ENCODE peak calls at places on chromosomes 12 and 14, in four cellular contexts. One of them, this sample, is unnamed.

GRCh38 chr12:52284562-52285171 is 6.7 kb downstream of the KRT81 start:
- DNase-seq in kidney: no peak
- DNase-seq in PC-3: peak; percentile 54
- DNase-seq in sigmoid colon: no peak
- DNase-seq in this sample: no peak

GRCh38 chr14:59309291-59309900 is 120.9 kb downstream of the DAAM1 start:
- DNase-seq in kidney: no peak
- DNase-seq in PC-3: no peak
- DNase-seq in sigmoid colon: no peak
- DNase-seq in this sample: no peak

GRCh38 chr12:39144613-39145061 is 239.2 kb upstream of the CPNE8 start:
- DNase-seq in kidney: no peak
- DNase-seq in PC-3: no peak
- DNase-seq in sigmoid colon: peak; percentile 61
- DNase-seq in this sample: no peak

GRCh38 chr12:54988402-54989054 is 4.0 kb upstream of the TESPA1 start:
- DNase-seq in kidney: peak; percentile 77
- DNase-seq in PC-3: peak; percentile 26
- DNase-seq in sigmoid colon: peak; percentile 88
- DNase-seq in this sample: peak; percentile 70

GRCh38 chr14:101502761-101503392 is 58.4 kb upstream of the DIO3 start:
- DNase-seq in kidney: peak; percentile 55
- DNase-seq in PC-3: no peak
- DNase-seq in sigmoid colon: peak; percentile 49
- DNase-seq in this sample: no peak

GRCh38 chr12:86254399-86255107 is 1.6 kb downstream of the MGAT4C start:
- DNase-seq in kidney: no peak
- DNase-seq in PC-3: no peak
- DNase-seq in sigmoid colon: no peak
- DNase-seq in this sample: no peak

GRCh38 chr12:110754101-110754793 is 11.6 kb upstream of the PPP1CC start:
- DNase-seq in kidney: no peak
- DNase-seq in PC-3: no peak
- DNase-seq in sigmoid colon: peak; percentile 72
- DNase-seq in this sample: no peak

GRCh38 chr14:59699422-59699821 is 122.8 kb upstream of the CCDC175 start:
- DNase-seq in kidney: no peak
- DNase-seq in PC-3: no peak
- DNase-seq in sigmoid colon: no peak
- DNase-seq in this sample: no peak

GRCh38 chr14:33855672-33856071 is 95.2 kb downstream of the EGLN3 start:
- DNase-seq in kidney: no peak
- DNase-seq in PC-3: no peak
- DNase-seq in sigmoid colon: no peak
- DNase-seq in this sample: no peak

GRCh38 chr12:43586646-43587245 is 34.7 kb upstream of the ADAMTS20 start:
- DNase-seq in kidney: no peak
- DNase-seq in PC-3: no peak
- DNase-seq in sigmoid colon: no peak
- DNase-seq in this sample: peak; percentile 58

GRCh38 chr12:122399592-122400373 is 22.7 kb downstream of the CLIP1 start:
- DNase-seq in kidney: no peak
- DNase-seq in PC-3: peak; percentile 96
- DNase-seq in sigmoid colon: peak; percentile 92
- DNase-seq in this sample: peak; percentile 80

GRCh38 chr12:101747695-101748094 is 8.4 kb upstream of the SYCP3 start:
- DNase-seq in kidney: no peak
- DNase-seq in PC-3: no peak
- DNase-seq in sigmoid colon: no peak
- DNase-seq in this sample: no peak

GRCh38 chr14:67680121-67680602 is 5.7 kb upstream of the VTI1B start:
- DNase-seq in kidney: no peak
- DNase-seq in PC-3: peak; percentile 79
- DNase-seq in sigmoid colon: no peak
- DNase-seq in this sample: no peak
- H3K36me3 ChIP-seq in kidney: peaks cover 6% of the 10 kb centered on the region
- H3K36me3 ChIP-seq in PC-3: peaks cover 60% of the 10 kb centered on the region
- H3K36me3 ChIP-seq in sigmoid colon: peaks cover 4% of the 10 kb centered on the region
- H3K36me3 ChIP-seq in this sample: peaks cover 65% of the 10 kb centered on the region

GRCh38 chr14:74299061-74299545 is 3.6 kb downstream of the ABCD4 start:
- DNase-seq in kidney: peak; percentile 61
- DNase-seq in PC-3: peak; percentile 31
- DNase-seq in sigmoid colon: no peak
- DNase-seq in this sample: no peak

GRCh38 chr14:74302634-74303569 is at the start of gene ABCD4:
- DNase-seq in kidney: peak; percentile 97
- DNase-seq in PC-3: peak; percentile 94
- DNase-seq in sigmoid colon: peak; percentile 96
- DNase-seq in this sample: peak; percentile 96

GRCh38 chr14:74296037-74296467 is 6.7 kb downstream of the ABCD4 start:
- DNase-seq in kidney: peak; percentile 31
- DNase-seq in PC-3: no peak
- DNase-seq in sigmoid colon: no peak
- DNase-seq in this sample: no peak

GRCh38 chr14:74302160-74302628 is 540 bp downstream of the ABCD4 start:
- DNase-seq in kidney: no peak
- DNase-seq in PC-3: peak; percentile 43
- DNase-seq in sigmoid colon: no peak
- DNase-seq in this sample: peak; percentile 44

DNA sequence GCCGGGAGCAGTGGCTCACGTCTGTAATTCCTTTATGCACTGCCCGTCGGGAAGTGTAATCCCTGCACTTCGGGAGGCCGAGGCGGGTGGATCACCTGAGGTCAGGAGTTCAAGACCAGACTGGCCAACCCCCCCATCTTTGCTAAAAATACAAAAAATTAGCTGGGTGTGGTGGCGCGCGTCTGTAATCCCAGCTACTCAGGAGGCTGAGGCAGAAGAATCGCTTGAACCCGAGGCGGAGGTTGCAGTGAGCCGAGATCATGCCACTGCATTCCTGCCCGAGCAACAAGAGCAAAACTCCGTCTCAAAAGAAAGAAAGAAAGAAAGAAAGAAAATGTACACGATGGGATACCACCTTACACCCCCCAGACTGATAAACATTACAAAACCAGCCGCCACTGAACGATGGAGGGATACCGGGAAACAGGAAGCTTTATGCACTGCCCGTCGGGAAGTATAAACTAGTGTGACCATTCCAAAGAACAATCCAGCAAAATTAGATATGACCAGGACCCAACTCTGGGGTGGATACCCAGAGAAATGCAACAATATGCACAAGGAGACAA is 1.1 kb downstream of the ABCD4 start:
- DNase-seq in kidney: peak; percentile 7
- DNase-seq in PC-3: no peak
- DNase-seq in sigmoid colon: no peak
- DNase-seq in this sample: no peak
- H3K27ac ChIP-seq in kidney: no peak overlapping the region
- H3K27ac ChIP-seq in PC-3: no peak overlapping the region
- H3K27ac ChIP-seq in sigmoid colon: peak overlapping the region; percentile 76
- H3K27ac ChIP-seq in this sample: no peak overlapping the region

DNA sequence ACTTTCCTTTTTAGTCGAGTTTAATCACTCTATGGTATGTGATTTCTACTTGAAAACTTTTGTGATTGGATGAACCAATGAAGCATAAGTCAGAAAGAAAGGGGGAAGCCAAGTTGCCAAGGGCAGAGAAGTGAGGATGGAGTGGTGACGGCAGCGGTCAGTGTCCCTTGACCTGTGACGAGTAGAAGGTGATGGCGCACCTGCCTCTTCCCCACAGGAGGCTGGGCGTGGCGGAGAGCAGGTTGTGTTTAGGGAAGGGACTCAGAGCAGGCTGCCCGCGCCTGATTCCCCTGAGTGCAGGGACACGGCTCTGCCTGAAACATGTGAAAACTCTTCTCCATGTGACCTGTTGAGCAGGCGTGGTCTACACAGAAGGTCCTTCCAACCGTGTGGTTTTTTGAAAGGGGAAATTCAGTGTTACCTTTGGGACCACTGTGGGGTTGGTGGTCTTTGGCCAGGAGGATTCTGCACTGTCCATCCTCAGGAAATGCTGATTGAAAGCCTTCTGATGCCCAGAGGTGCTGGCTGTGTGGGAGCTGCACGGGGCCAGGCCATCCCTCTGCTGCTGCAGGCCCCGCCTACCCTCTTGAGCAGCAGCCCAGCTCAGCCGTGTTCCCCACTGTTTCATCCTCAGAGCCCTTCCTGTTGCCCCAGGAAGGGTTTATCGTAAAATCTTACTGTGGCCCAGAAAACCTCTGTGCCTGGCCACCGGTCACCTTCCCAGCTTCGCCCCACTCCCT is 23.5 kb upstream of the AMN start:
- DNase-seq in kidney: no peak
- DNase-seq in PC-3: no peak
- DNase-seq in sigmoid colon: no peak
- DNase-seq in this sample: no peak
- H3K4me3 ChIP-seq in kidney: no peak overlapping the region
- H3K4me3 ChIP-seq in PC-3: no peak overlapping the region
- H3K4me3 ChIP-seq in sigmoid colon: no peak overlapping the region
- H3K4me3 ChIP-seq in this sample: no peak overlapping the region

GRCh38 chr12:120130011-120130410 is 13.5 kb upstream of the RAB35 start:
- DNase-seq in kidney: no peak
- DNase-seq in PC-3: no peak
- DNase-seq in sigmoid colon: no peak
- DNase-seq in this sample: no peak
- H3K36me3 ChIP-seq in kidney: peaks cover 54% of the 10 kb centered on the region
- H3K36me3 ChIP-seq in PC-3: peaks cover 90% of the 10 kb centered on the region
- H3K36me3 ChIP-seq in sigmoid colon: peaks cover 84% of the 10 kb centered on the region
- H3K36me3 ChIP-seq in this sample: peaks cover 49% of the 10 kb centered on the region

DNA sequence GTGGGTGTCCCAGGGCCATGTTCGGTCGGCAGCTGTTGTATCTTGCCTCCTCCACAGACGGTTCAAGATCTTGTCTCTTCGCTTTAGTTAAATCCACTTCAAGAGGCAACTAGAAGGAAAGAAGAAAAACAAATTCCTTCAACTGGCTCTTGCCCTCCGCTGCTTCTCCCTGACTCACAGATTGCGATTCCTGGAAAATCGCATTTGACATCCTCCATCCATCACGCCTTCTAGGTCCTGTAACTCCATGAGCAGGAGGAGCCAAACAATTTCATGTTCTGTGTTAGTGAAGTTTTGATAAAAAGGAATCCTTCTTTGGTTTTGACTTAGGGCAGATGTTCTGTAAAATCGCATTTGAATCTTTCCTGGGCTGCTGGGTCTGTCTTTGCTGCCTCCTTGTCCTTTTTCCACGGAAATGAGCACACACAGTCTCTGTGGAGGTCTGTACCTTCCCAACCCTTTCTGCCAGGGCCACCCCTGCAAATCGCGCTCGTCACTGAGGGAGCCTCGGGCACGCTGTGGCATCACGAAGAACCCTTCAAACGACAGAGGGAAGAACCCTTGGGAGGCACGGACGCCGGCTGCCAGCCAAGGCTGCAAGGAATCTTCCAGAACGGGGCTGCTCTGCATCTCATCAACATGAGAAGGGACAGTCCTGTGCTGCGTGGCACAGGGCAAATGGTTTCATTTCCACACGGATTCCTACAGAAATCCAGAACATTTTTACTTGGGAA is 32.6 kb downstream of the RAD52 start:
- DNase-seq in kidney: no peak
- DNase-seq in PC-3: no peak
- DNase-seq in sigmoid colon: no peak
- DNase-seq in this sample: no peak
- H3K27ac ChIP-seq in kidney: no peak overlapping the region
- H3K27ac ChIP-seq in PC-3: peak overlapping the region; percentile 99
- H3K27ac ChIP-seq in sigmoid colon: no peak overlapping the region
- H3K27ac ChIP-seq in this sample: no peak overlapping the region

GRCh38 chr12:81294325-81295190 is 216.7 kb downstream of the ACSS3 start:
- DNase-seq in kidney: no peak
- DNase-seq in PC-3: peak; percentile 6
- DNase-seq in sigmoid colon: no peak
- DNase-seq in this sample: no peak
- H3K4me3 ChIP-seq in kidney: no peak overlapping the region
- H3K4me3 ChIP-seq in PC-3: no peak overlapping the region
- H3K4me3 ChIP-seq in sigmoid colon: no peak overlapping the region
- H3K4me3 ChIP-seq in this sample: no peak overlapping the region

DNA sequence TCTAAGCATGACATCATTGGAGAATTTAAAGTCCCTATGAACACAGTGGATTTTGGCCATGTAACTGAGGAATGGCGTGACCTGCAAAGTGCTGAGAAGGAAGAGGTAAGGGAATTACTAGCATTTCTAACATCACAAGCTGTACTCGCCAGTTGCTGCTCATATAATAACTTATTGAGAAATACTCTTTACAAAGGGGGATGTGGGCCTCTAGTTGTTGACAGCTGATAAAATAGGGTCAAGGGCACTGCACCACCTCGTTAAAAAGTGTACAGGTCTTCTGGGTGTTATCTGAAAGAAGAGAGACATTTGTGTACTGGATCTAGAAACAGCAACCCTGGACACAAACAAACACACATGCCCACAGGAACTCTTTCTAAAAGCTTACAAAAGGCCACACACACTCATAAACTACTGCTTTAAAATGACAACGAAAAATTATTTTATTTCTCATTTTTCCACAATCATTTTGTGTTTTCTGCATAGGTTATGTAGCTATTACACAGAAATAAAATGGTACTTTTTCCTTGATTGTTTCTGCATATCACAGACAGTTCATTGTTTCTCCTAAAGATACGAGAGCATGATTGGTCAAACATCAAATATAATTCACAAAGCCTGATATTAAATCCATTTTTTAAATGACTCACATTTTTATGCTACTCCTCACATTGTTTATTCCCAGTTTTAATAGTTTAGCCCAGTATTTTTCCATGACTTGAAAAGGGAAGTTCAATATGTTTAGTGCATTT is 391.1 kb downstream of the PAWR start:
- DNase-seq in kidney: no peak
- DNase-seq in PC-3: no peak
- DNase-seq in sigmoid colon: no peak
- DNase-seq in this sample: peak; percentile 13
- H3K36me3 ChIP-seq in kidney: no peaks in the 10 kb centered on the region
- H3K36me3 ChIP-seq in PC-3: no peaks in the 10 kb centered on the region
- H3K36me3 ChIP-seq in sigmoid colon: no peaks in the 10 kb centered on the region
- H3K36me3 ChIP-seq in this sample: no peaks in the 10 kb centered on the region

GRCh38 chr14:74754899-74755298 is 8.2 kb upstream of the YLPM1 start:
- DNase-seq in kidney: no peak
- DNase-seq in PC-3: no peak
- DNase-seq in sigmoid colon: no peak
- DNase-seq in this sample: no peak
- H3K27ac ChIP-seq in kidney: no peak overlapping the region
- H3K27ac ChIP-seq in PC-3: no peak overlapping the region
- H3K27ac ChIP-seq in sigmoid colon: no peak overlapping the region
- H3K27ac ChIP-seq in this sample: no peak overlapping the region

GRCh38 chr14:75518625-75519024 is 3.6 kb upstream of the BATF start:
- DNase-seq in kidney: no peak
- DNase-seq in PC-3: peak; percentile 41
- DNase-seq in sigmoid colon: no peak
- DNase-seq in this sample: peak; percentile 20
- H3K4me3 ChIP-seq in kidney: no peak overlapping the region
- H3K4me3 ChIP-seq in PC-3: no peak overlapping the region
- H3K4me3 ChIP-seq in sigmoid colon: no peak overlapping the region
- H3K4me3 ChIP-seq in this sample: no peak overlapping the region

GRCh38 chr12:120103044-120103338 is 13.6 kb downstream of the RAB35 start:
- DNase-seq in kidney: no peak
- DNase-seq in PC-3: no peak
- DNase-seq in sigmoid colon: no peak
- DNase-seq in this sample: no peak
- H3K36me3 ChIP-seq in kidney: peaks cover 18% of the 10 kb centered on the region
- H3K36me3 ChIP-seq in PC-3: peaks cover 36% of the 10 kb centered on the region
- H3K36me3 ChIP-seq in sigmoid colon: peaks cover 26% of the 10 kb centered on the region
- H3K36me3 ChIP-seq in this sample: peaks cover 5% of the 10 kb centered on the region

This sample was measured in SJCRH30.